ENCODE peak calls at places on chromosomes 4 and X, in ten cellular contexts. V, B, T, N, U, G, P, X, A and C are unnamed samples.

GRCh38 chrX:57270980-57271379 is 15.5 kb upstream of the FAAH2 start:
- DNase-seq in V (no peak), B (no peak), T (no peak), N (no peak), U (no peak), G (no peak), P (no peak), X (no peak), A (no peak), C (no peak)

GRCh38 chrX:39470588-39471155 is 627.1 kb downstream of the BCOR start:
- DNase-seq in V (no peak), B (no peak), T (no peak), N (no peak), U (no peak), G (no peak), P (no peak), X (no peak), A (peak; percentile 11), C (peak; percentile 22)

GRCh38 chrX:119755981-119756533 is 2.3 kb upstream of the SOWAHD start:
- DNase-seq in V (peak; percentile 60), B (peak; percentile 47), T (peak; percentile 6), N (peak; percentile 78), U (peak; percentile 31), G (peak; percentile 56), P (no peak), X (peak; percentile 12), A (no peak), C (no peak)

GRCh38 chrX:27619459-27619858 is 29.3 kb downstream of the DCAF8L2 start:
- DNase-seq in V (no peak), B (peak; percentile 2), T (no peak), N (no peak), U (no peak), G (no peak), P (no peak), X (no peak), A (no peak), C (no peak)

GRCh38 chrX:81215685-81216084 is 13.8 kb downstream of the SH3BGRL start:
- DNase-seq in V (no peak), B (no peak), T (no peak), N (no peak), U (no peak), G (no peak), P (no peak), X (no peak), A (no peak), C (no peak)

GRCh38 chr4:141346144-141346543 is 125.4 kb downstream of the ZNF330 start:
- DNase-seq in V (peak; percentile 14), B (peak; percentile 53), T (no peak), N (no peak), U (peak; percentile 16), G (no peak), P (peak; percentile 65), X (no peak), A (no peak), C (no peak)

GRCh38 chr4:183335369-183335940 is 13.2 kb upstream of the CLDN24 start:
- DNase-seq in V (no peak), B (peak; percentile 52), T (no peak), N (no peak), U (peak; percentile 70), G (no peak), P (peak; percentile 83), X (no peak), A (no peak), C (no peak)

GRCh38 chr4:6110681-6111353 is 89.5 kb downstream of the JAKMIP1 start:
- DNase-seq in V (no peak), B (no peak), T (no peak), N (no peak), U (no peak), G (no peak), P (no peak), X (no peak), A (no peak), C (no peak)

GRCh38 chrX:136585960-136586359 is 53.9 kb downstream of the VGLL1 start:
- DNase-seq in V (no peak), B (no peak), T (no peak), N (no peak), U (no peak), G (no peak), P (no peak), X (no peak), A (no peak), C (no peak)

GRCh38 chrX:18891561-18891945 is 92.4 kb downstream of the PHKA2 start:
- DNase-seq in V (no peak), B (no peak), T (no peak), N (no peak), U (no peak), G (no peak), P (no peak), X (no peak), A (no peak), C (no peak)

GRCh38 chrX:96407501-96407900 is 277.1 kb upstream of the DIAPH2 start:
- DNase-seq in V (no peak), B (peak; percentile 9), T (no peak), N (no peak), U (peak; percentile 14), G (no peak), P (no peak), X (no peak), A (peak; percentile 40), C (peak; percentile 34)

GRCh38 chrX:17495052-17495451 is 120.1 kb downstream of the NHS start:
- DNase-seq in V (no peak), B (no peak), T (no peak), N (no peak), U (no peak), G (no peak), P (no peak), X (no peak), A (peak; percentile 31), C (no peak)

GRCh38 chr4:48110452-48110978 is 23.5 kb downstream of the TXK start:
- DNase-seq in V (no peak), B (no peak), T (no peak), N (no peak), U (peak; percentile 44), G (no peak), P (peak; percentile 27), X (no peak), A (no peak), C (no peak)

GRCh38 chrX:153763989-153764755 is at the start of gene PLXNB3:
- DNase-seq in V (peak; percentile 64), B (peak; percentile 68), T (peak; percentile 64), N (peak; percentile 83), U (peak; percentile 50), G (peak; percentile 72), P (peak; percentile 71), X (peak; percentile 61), A (peak; percentile 79), C (peak; percentile 87)
- H3K4me3 ChIP-seq in V (no peak within 1 kb of the TSS), B (no peak within 1 kb of the TSS), T (no peak within 1 kb of the TSS), N (peak within 1 kb of the TSS; percentile 22), U (peak within 1 kb of the TSS; percentile 19), G (no peak within 1 kb of the TSS), P (no peak within 1 kb of the TSS), X (no peak within 1 kb of the TSS), A (peak within 1 kb of the TSS; percentile 21), C (no peak within 1 kb of the TSS)

GRCh38 chrX:51976503-51976902 is 83.1 kb downstream of the MAGED1 start:
- DNase-seq in V (no peak), B (no peak), T (no peak), N (no peak), U (no peak), G (no peak), P (no peak), X (no peak), A (no peak), C (no peak)

GRCh38 chrX:51975360-51975759 is 81.9 kb downstream of the MAGED1 start:
- DNase-seq in V (no peak), B (no peak), T (no peak), N (no peak), U (no peak), G (no peak), P (no peak), X (no peak), A (no peak), C (no peak)

GRCh38 chrX:51975811-51976210 is 82.4 kb downstream of the MAGED1 start:
- DNase-seq in V (no peak), B (no peak), T (no peak), N (no peak), U (no peak), G (no peak), P (no peak), X (no peak), A (no peak), C (no peak)
- H3K36me3 ChIP-seq in V (no peaks in the 10 kb centered on the region), B (no peaks in the 10 kb centered on the region), T (no peaks in the 10 kb centered on the region), N (no peaks in the 10 kb centered on the region), U (no peaks in the 10 kb centered on the region), G (no peaks in the 10 kb centered on the region), P (no peaks in the 10 kb centered on the region), X (no peaks in the 10 kb centered on the region), A (no peaks in the 10 kb centered on the region), C (no peaks in the 10 kb centered on the region)

GRCh38 chr4:105622269-105622668 is 69.8 kb downstream of the ARHGEF38 start:
- DNase-seq in V (no peak), B (no peak), T (no peak), N (no peak), U (no peak), G (no peak), P (no peak), X (no peak), A (no peak), C (no peak)

GRCh38 chr4:105625214-105625613 is 72.8 kb downstream of the ARHGEF38 start:
- DNase-seq in V (no peak), B (no peak), T (no peak), N (no peak), U (no peak), G (no peak), P (no peak), X (no peak), A (no peak), C (no peak)

GRCh38 chr4:105626846-105627245 is 74.4 kb downstream of the ARHGEF38 start:
- DNase-seq in V (no peak), B (no peak), T (no peak), N (no peak), U (no peak), G (no peak), P (no peak), X (no peak), A (no peak), C (no peak)

GRCh38 chr4:105623099-105623498 is 70.7 kb downstream of the ARHGEF38 start:
- DNase-seq in V (no peak), B (no peak), T (no peak), N (no peak), U (no peak), G (no peak), P (no peak), X (no peak), A (no peak), C (no peak)

DNA sequence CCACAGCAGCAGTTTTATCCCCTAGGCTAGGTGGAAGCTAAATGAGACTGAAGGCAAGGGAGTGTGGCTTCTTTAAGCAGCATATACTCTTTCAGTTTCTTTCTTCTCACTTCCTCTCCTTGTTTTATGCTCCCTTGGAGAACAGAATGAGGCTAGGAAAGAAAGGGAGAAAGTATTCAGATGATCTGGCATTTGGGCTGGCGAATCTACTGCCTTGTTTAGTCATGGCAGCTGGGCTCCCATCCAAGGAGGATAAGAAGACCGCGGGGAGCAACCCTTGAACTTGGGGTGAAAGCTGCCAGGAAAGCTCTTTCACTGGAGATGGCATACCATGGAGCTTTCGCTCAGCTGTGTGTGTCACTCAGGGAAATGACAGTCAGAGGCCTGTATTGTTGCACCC is 72.1 kb downstream of the ARHGEF38 start:
- DNase-seq in V (no peak), B (peak; percentile 96), T (no peak), N (no peak), U (no peak), G (no peak), P (no peak), X (no peak), A (no peak), C (peak; percentile 27)
- H3K4me3 ChIP-seq in V (no peak overlapping the region), B (no peak overlapping the region), T (no peak overlapping the region), N (no peak overlapping the region), U (no peak overlapping the region), G (no peak overlapping the region), P (no peak overlapping the region), X (no peak overlapping the region), A (no peak overlapping the region), C (no peak overlapping the region)

GRCh38 chrX:148365233-148365632 is 135.2 kb upstream of the AFF2 start:
- DNase-seq in V (no peak), B (no peak), T (no peak), N (no peak), U (no peak), G (no peak), P (no peak), X (no peak), A (no peak), C (no peak)
- H3K36me3 ChIP-seq in V (no peaks in the 10 kb centered on the region), B (no peaks in the 10 kb centered on the region), T (no peaks in the 10 kb centered on the region), N (no peaks in the 10 kb centered on the region), U (no peaks in the 10 kb centered on the region), G (no peaks in the 10 kb centered on the region), P (no peaks in the 10 kb centered on the region), X (no peaks in the 10 kb centered on the region), A (no peaks in the 10 kb centered on the region), C (no peaks in the 10 kb centered on the region)